ENCODE peak calls at places on chromosome 1, in six cellular contexts. G is activated naive CD4-positive, alpha-beta T cell; S is NCI-H2171 treated with DMSO at 0.1 percent for 48 hours; Q is WTC11; U is NCI-H1417; Y is upper lobe of right lung. H is an unnamed sample.

GRCh38 chr1:161989108-161989507 is 34.6 kb downstream of the OLFML2B start:
- DNase-seq in G (no peak), S (no peak), Q (no peak), U (no peak), Y (no peak), H (no peak)

GRCh38 chr1:150528196-150528595 is 12.6 kb downstream of the FALEC start:
- DNase-seq in G (no peak), S (no peak), Q (no peak), U (no peak), Y (no peak), H (no peak)

GRCh38 chr1:154626456-154627246 is 18.7 kb upstream of the ADAR start:
- DNase-seq in G (no peak), S (no peak), Q (no peak), U (peak), Y (no peak), H (no peak)

GRCh38 chr1:41618066-41618825 is 133.8 kb upstream of the EDN2 start:
- DNase-seq in G (no peak), S (no peak), Q (no peak), U (no peak), Y (peak), H (peak)

GRCh38 chr1:100708476-100709062 is 11.0 kb upstream of the VCAM1 start:
- DNase-seq in G (no peak), S (no peak), Q (no peak), U (no peak), Y (no peak), H (no peak)

GRCh38 chr1:35031103-35031452 is 667 bp downstream of the ZMYM6 start:
- DNase-seq in G (peak), S (peak), Q (peak), U (peak), Y (no peak), H (no peak)

GRCh38 chr1:165143437-165144065 is 213.0 kb downstream of the LMX1A start:
- DNase-seq in G (no peak), S (peak), Q (peak), U (peak), Y (no peak), H (no peak)

GRCh38 chr1:30452925-30453324 is 270.5 kb downstream of the MATN1 start:
- DNase-seq in G (no peak), S (no peak), Q (no peak), U (no peak), Y (peak), H (no peak)

GRCh38 chr1:89257036-89257435 is 15.6 kb downstream of the GBP5 start:
- DNase-seq in G (no peak), S (no peak), Q (no peak), U (no peak), Y (no peak), H (no peak)

GRCh38 chr1:170340259-170340658 is 191.7 kb upstream of the GORAB start:
- DNase-seq in G (no peak), S (no peak), Q (no peak), U (no peak), Y (no peak), H (no peak)

GRCh38 chr1:27861436-27861835 is 10.9 kb upstream of the THEMIS2 start:
- DNase-seq in G (no peak), S (no peak), Q (no peak), U (no peak), Y (peak), H (no peak)

H was measured in sciatic nerve.